ENCODE peak calls at places on chromosomes 12 and 14, in eight cellular contexts. B, X, R, I, P, F, Z and L are unnamed samples.

GRCh38 chr12:38904932-38905479 is 385 bp downstream of the CPNE8 start:
- DNase-seq in P (peak; percentile 85), B (peak; percentile 28), I (peak; percentile 10), R (no peak), X (peak; percentile 77), F (peak; percentile 91), Z (peak; percentile 88), L (peak; percentile 93)

GRCh38 chr12:94954029-94954685 is 49.3 kb downstream of the NDUFA12 start:
- DNase-seq in F (no peak), B (no peak), R (no peak), I (peak; percentile 51), Z (peak; percentile 54), X (no peak), P (no peak), L (no peak)

GRCh38 chr12:51345681-51346080 is 798 bp downstream of the CELA1 start:
- DNase-seq in F (no peak), R (no peak), I (peak; percentile 56), B (no peak), X (no peak), P (no peak), Z (no peak), L (no peak)

GRCh38 chr12:132145334-132145733 is 1.1 kb downstream of the NOC4L start:
- DNase-seq in I (no peak), Z (no peak), P (no peak), F (peak; percentile 47), R (no peak), B (no peak), X (no peak), L (peak; percentile 75)

GRCh38 chr14:65287264-65288131 is 125.0 kb upstream of the FUT8 start:
- DNase-seq in X (no peak), Z (peak; percentile 51), I (no peak), P (no peak), R (no peak), F (no peak), B (no peak), L (peak; percentile 85)

GRCh38 chr12:53190108-53190729 is 9.5 kb upstream of the CSAD start:
- DNase-seq in P (peak; percentile 57), X (peak; percentile 52), B (no peak), F (peak; percentile 87), R (no peak), Z (peak; percentile 44), I (peak; percentile 57), L (no peak)

GRCh38 chr14:69105326-69105725 is 47.6 kb downstream of the DCAF5 start:
- DNase-seq in Z (no peak), X (no peak), B (no peak), F (no peak), R (no peak), I (peak; percentile 83), P (peak; percentile 64), L (no peak)

GRCh38 chr12:1518763-1519516 is 75.4 kb downstream of the FBXL14 start:
- DNase-seq in R (no peak), X (no peak), P (peak; percentile 74), Z (no peak), I (peak; percentile 81), B (no peak), F (no peak), L (no peak)

GRCh38 chr12:78726854-78727253 is 137.7 kb upstream of the SYT1 start:
- DNase-seq in Z (no peak), P (no peak), I (no peak), R (no peak), F (no peak), X (no peak), B (no peak), L (no peak)

GRCh38 chr14:25220514-25220913 is 170.6 kb upstream of the STXBP6 start:
- DNase-seq in R (no peak), I (no peak), Z (no peak), X (no peak), F (no peak), P (no peak), B (no peak), L (no peak)

GRCh38 chr14:100221419-100222218 is 17.3 kb upstream of the YY1 start:
- DNase-seq in I (peak; percentile 66), P (peak; percentile 46), X (peak; percentile 63), B (no peak), F (no peak), R (peak; percentile 40), Z (peak; percentile 74), L (peak; percentile 90)

DNA sequence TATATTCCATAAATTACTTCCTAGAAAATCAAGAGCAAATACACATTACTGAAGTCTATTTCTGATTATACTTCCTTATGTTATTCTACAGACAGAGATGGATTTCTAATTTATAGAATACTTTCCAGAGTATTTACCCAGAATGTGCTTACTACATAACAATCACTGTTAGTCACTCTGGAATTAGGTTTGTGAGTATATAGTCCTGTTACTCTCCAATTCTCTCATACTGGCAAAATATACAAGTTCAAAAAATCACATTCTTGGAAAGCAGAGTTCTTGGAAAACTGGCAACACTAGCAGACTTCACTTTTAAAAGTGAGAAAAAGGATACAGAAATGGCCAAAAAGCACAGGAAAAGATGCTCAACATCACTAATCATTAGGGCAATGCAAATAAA is 7.3 kb downstream of the PPP2R5E start:
- DNase-seq in R (no peak), F (no peak), Z (no peak), X (no peak), P (no peak), I (no peak), B (no peak), L (no peak)
- H3K4me3 ChIP-seq in R (no peak overlapping the region), F (no peak overlapping the region), Z (no peak overlapping the region), X (no peak overlapping the region), P (no peak overlapping the region), I (no peak overlapping the region), B (no peak overlapping the region), L (no peak overlapping the region)

GRCh38 chr12:118821386-118821928 is 159.9 kb upstream of the SRRM4 start:
- DNase-seq in R (no peak), B (no peak), Z (no peak), F (no peak), I (no peak), P (no peak), X (no peak), L (no peak)
- TF ChIP-seq CTCF in R (no peak), B (no peak), Z (no peak), F (no peak), I (no peak), P (no peak), X (no peak), L (no peak)

GRCh38 chr14:47675489-47676300 is at the start of gene MDGA2:
- DNase-seq in F (peak; percentile 39), B (peak; percentile 38), P (no peak), X (peak; percentile 73), I (peak; percentile 26), R (no peak), Z (no peak), L (peak; percentile 66)
- H3K4me3 ChIP-seq in F (peak within 1 kb of the TSS; percentile 32), B (peak within 1 kb of the TSS; percentile 69), P (no peak within 1 kb of the TSS), X (peak within 1 kb of the TSS; percentile 43), I (peak within 1 kb of the TSS; percentile 59), R (no peak within 1 kb of the TSS), Z (no peak within 1 kb of the TSS), L (peak within 1 kb of the TSS; percentile 21)

GRCh38 chr12:401235-402126 is at the start of gene CCDC77:
- DNase-seq in F (peak; percentile 94), R (peak; percentile 92), Z (peak; percentile 93), X (peak; percentile 96), I (peak; percentile 90), B (peak; percentile 89), P (peak; percentile 86), L (peak; percentile 94)
- TF ChIP-seq CTCF in F (peak; percentile 34), R (peak; percentile 40), Z (no peak), X (no peak), I (peak; percentile 29), B (peak; percentile 66), P (peak; percentile 35), L (no peak)

GRCh38 chr12:6643569-6644256 is 3.5 kb downstream of the ACRBP start:
- DNase-seq in Z (no peak), B (no peak), F (no peak), P (no peak), R (no peak), I (no peak), X (no peak), L (no peak)

GRCh38 chr12:6646276-6647082 is 753 bp downstream of the ACRBP start:
- DNase-seq in Z (no peak), F (no peak), X (no peak), I (no peak), R (no peak), B (no peak), P (no peak), L (no peak)

GRCh38 chr12:6644903-6645302 is 2.3 kb downstream of the ACRBP start:
- DNase-seq in Z (peak; percentile 54), P (no peak), F (no peak), R (no peak), I (no peak), B (peak; percentile 45), X (no peak), L (no peak)

GRCh38 chr12:6647083-6647604 is at the start of gene ACRBP:
- DNase-seq in B (peak; percentile 52), F (peak; percentile 90), I (no peak), Z (peak; percentile 86), R (no peak), X (peak; percentile 74), P (peak; percentile 50), L (peak; percentile 94)

GRCh38 chr12:6644257-6644596 is 3.0 kb downstream of the ACRBP start:
- DNase-seq in X (no peak), F (no peak), Z (no peak), R (no peak), B (no peak), I (no peak), P (no peak), L (no peak)
- H3K4me3 ChIP-seq in X (no peak overlapping the region), F (no peak overlapping the region), Z (no peak overlapping the region), R (no peak overlapping the region), B (no peak overlapping the region), I (no peak overlapping the region), P (no peak overlapping the region), L (no peak overlapping the region)

GRCh38 chr14:85156319-85156718 is 373.6 kb upstream of the FLRT2 start:
- DNase-seq in R (no peak), F (no peak), X (no peak), I (no peak), Z (no peak), P (no peak), B (no peak), L (no peak)
- TF ChIP-seq CTCF in R (no peak), F (no peak), X (no peak), I (no peak), Z (no peak), P (no peak), B (no peak), L (no peak)

DNA sequence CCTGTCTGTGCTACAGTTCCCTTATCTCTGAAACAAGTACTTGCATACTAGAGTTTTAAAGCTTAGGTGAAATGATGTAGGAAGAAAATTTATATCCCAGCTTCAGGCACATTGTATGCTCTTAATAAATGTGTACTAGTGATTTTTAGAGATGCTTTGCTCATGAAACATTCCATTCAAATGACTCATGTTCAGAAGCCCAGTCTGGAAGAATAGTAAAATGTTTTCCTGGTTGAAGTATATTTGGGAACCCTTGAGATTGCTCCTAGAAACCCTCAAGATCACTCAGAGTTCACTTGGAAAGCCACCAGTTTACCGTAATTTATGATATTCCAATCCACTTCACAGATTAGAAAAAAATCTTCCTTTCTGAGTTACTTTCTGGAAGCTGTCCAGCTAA is 186.5 kb downstream of the SYT10 start:
- DNase-seq in F (no peak), Z (no peak), P (no peak), B (no peak), I (no peak), X (no peak), R (no peak), L (no peak)
- H3K4me3 ChIP-seq in F (no peak overlapping the region), Z (no peak overlapping the region), P (no peak overlapping the region), B (no peak overlapping the region), I (no peak overlapping the region), X (no peak overlapping the region), R (no peak overlapping the region), L (no peak overlapping the region)

GRCh38 chr14:74324945-74325361 is 22.2 kb upstream of the ABCD4 start:
- DNase-seq in I (peak; percentile 2), F (no peak), P (peak; percentile 52), X (no peak), B (no peak), Z (no peak), R (no peak), L (no peak)
- TF ChIP-seq CTCF in I (peak; percentile 69), F (peak; percentile 36), P (peak; percentile 79), X (no peak), B (peak; percentile 65), Z (peak; percentile 62), R (peak; percentile 65), L (peak; percentile 11)